ENCODE peak calls at places on chromosomes 11 and 22, in ten cellular contexts. A is upper lobe of right lung; W is adipocyte; T is CD8-positive, alpha-beta memory T cell; Z is mammary epithelial cell; V is CD4-positive, CD25-positive, alpha-beta regulatory T cell; E is IMR-90; D is HAP-1; Y is transverse colon; I is naive thymus-derived CD4-positive, alpha-beta T cell. J is an unnamed sample.

GRCh38 chr11:62556102-62556871 is 9.7 kb upstream of the AHNAK start:
- DNase-seq in A (peak; percentile 93), W (peak; percentile 98), T (peak; percentile 95), Z (peak; percentile 96), V (peak; percentile 77), E (peak; percentile 95), D (no peak), Y (peak; percentile 90), I (peak; percentile 80), J (peak; percentile 93)

GRCh38 chr11:110123003-110123402 is 29.8 kb downstream of the ZC3H12C start:
- DNase-seq in A (no peak), W (peak; percentile 46), T (no peak), Z (no peak), V (no peak), E (peak; percentile 79), D (no peak), Y (no peak), I (no peak), J (no peak)

GRCh38 chr11:36510567-36511020 is 522 bp upstream of the TRAF6 start:
- DNase-seq in A (no peak), W (peak; percentile 38), T (no peak), Z (peak; percentile 67), V (no peak), E (peak; percentile 32), D (peak; percentile 23), Y (no peak), I (no peak), J (no peak)

GRCh38 chr11:34536056-34536455 is 22.5 kb upstream of the ELF5 start:
- DNase-seq in A (no peak), W (no peak), T (no peak), Z (no peak), V (no peak), E (no peak), D (no peak), Y (no peak), I (no peak), J (no peak)

GRCh38 chr11:12871251-12871650 is 137.9 kb upstream of the RASSF10 start:
- DNase-seq in A (no peak), W (peak; percentile 11), T (no peak), Z (no peak), V (no peak), E (no peak), D (no peak), Y (no peak), I (no peak), J (no peak)

GRCh38 chr11:8250981-8251620 is 12.6 kb downstream of the LMO1 start:
- DNase-seq in A (peak; percentile 37), W (no peak), T (no peak), Z (no peak), V (no peak), E (no peak), D (no peak), Y (peak; percentile 3), I (no peak), J (no peak)

GRCh38 chr11:75583710-75584658 is 21.9 kb downstream of the SERPINH1 start:
- DNase-seq in A (peak; percentile 85), W (peak; percentile 78), T (no peak), Z (no peak), V (no peak), E (peak; percentile 61), D (peak; percentile 51), Y (peak; percentile 45), I (no peak), J (no peak)

GRCh38 chr11:63567044-63567840 is 4.1 kb upstream of the PLAAT2 start:
- DNase-seq in A (no peak), W (peak; percentile 86), T (peak; percentile 87), Z (peak; percentile 95), V (peak; percentile 69), E (peak; percentile 88), D (peak; percentile 31), Y (peak; percentile 57), I (peak; percentile 48), J (peak; percentile 50)

GRCh38 chr11:75467881-75468280 is 34.9 kb upstream of the KLHL35 start:
- DNase-seq in A (no peak), W (no peak), T (no peak), Z (no peak), V (no peak), E (no peak), D (no peak), Y (no peak), I (no peak), J (no peak)

GRCh38 chr11:87405843-87406242 is 368.1 kb downstream of the TMEM135 start:
- DNase-seq in A (no peak), W (no peak), T (no peak), Z (no peak), V (no peak), E (no peak), D (no peak), Y (no peak), I (no peak), J (no peak)

GRCh38 chr11:77250881-77251640 is 50.4 kb downstream of the GDPD4 start:
- DNase-seq in A (no peak), W (no peak), T (no peak), Z (peak; percentile 88), V (no peak), E (peak; percentile 85), D (no peak), Y (no peak), I (no peak), J (no peak)

GRCh38 chr11:95768521-95768920 is 21.1 kb downstream of the FAM76B start:
- DNase-seq in A (no peak), W (peak; percentile 30), T (no peak), Z (no peak), V (no peak), E (peak; percentile 9), D (no peak), Y (no peak), I (no peak), J (no peak)

GRCh38 chr22:39525658-39525975 is 5.3 kb downstream of the ATF4 start:
- DNase-seq in A (no peak), W (no peak), T (no peak), Z (no peak), V (no peak), E (no peak), D (no peak), Y (no peak), I (no peak), J (no peak)

GRCh38 chr22:39526736-39527171 is 5.8 kb downstream of the RPS19BP1 start:
- DNase-seq in A (no peak), W (no peak), T (no peak), Z (no peak), V (no peak), E (no peak), D (no peak), Y (no peak), I (no peak), J (no peak)

GRCh38 chr22:39528080-39528661 is 4.4 kb downstream of the RPS19BP1 start:
- DNase-seq in A (no peak), W (peak; percentile 19), T (no peak), Z (no peak), V (no peak), E (no peak), D (no peak), Y (peak; percentile 41), I (no peak), J (no peak)

GRCh38 chr22:39528681-39529486 is 3.7 kb downstream of the RPS19BP1 start:
- DNase-seq in A (peak; percentile 95), W (peak; percentile 97), T (peak; percentile 95), Z (peak; percentile 85), V (peak; percentile 87), E (peak; percentile 92), D (peak; percentile 69), Y (peak; percentile 95), I (peak; percentile 88), J (peak; percentile 90)

GRCh38 chr22:39527481-39527961 is 5.0 kb downstream of the RPS19BP1 start:
- DNase-seq in A (no peak), W (peak; percentile 29), T (no peak), Z (peak; percentile 33), V (no peak), E (peak; percentile 27), D (no peak), Y (peak; percentile 76), I (no peak), J (no peak)
- H3K4me1 ChIP-seq in A (peaks cover 83% of the 10 kb centered on the region), W (peaks cover 59% of the 10 kb centered on the region), T (peaks cover 77% of the 10 kb centered on the region), Z (peaks cover 34% of the 10 kb centered on the region), V (peaks cover 83% of the 10 kb centered on the region), E (peaks cover 4% of the 10 kb centered on the region), D (peaks cover 18% of the 10 kb centered on the region), Y (peaks cover 80% of the 10 kb centered on the region), I (peaks cover 60% of the 10 kb centered on the region), J (peaks cover 89% of the 10 kb centered on the region)

GRCh38 chr22:11628651-11629511 is 3899.1 kb upstream of the OR11H1 start:
- DNase-seq in A (peak; percentile 66), W (no peak), T (no peak), Z (no peak), V (no peak), E (no peak), D (no peak), Y (no peak), I (no peak), J (no peak)
- H3K9me3 ChIP-seq in A (peaks cover 20% of the 10 kb centered on the region), W (peaks cover 3% of the 10 kb centered on the region), T (no peaks in the 10 kb centered on the region), Z (peaks cover 48% of the 10 kb centered on the region), V (peaks cover 12% of the 10 kb centered on the region), E (peaks cover 49% of the 10 kb centered on the region), D (peaks cover 2% of the 10 kb centered on the region), Y (peaks cover 59% of the 10 kb centered on the region), I (peaks cover 32% of the 10 kb centered on the region), J (peaks cover 6% of the 10 kb centered on the region)

GRCh38 chr11:94089356-94089755 is 39.3 kb upstream of the PANX1 start:
- DNase-seq in A (no peak), W (no peak), T (no peak), Z (no peak), V (no peak), E (no peak), D (no peak), Y (no peak), I (no peak), J (no peak)

GRCh38 chr11:94084164-94084563 is 44.5 kb upstream of the PANX1 start:
- DNase-seq in A (no peak), W (no peak), T (no peak), Z (no peak), V (no peak), E (no peak), D (no peak), Y (no peak), I (no peak), J (no peak)

GRCh38 chr11:94088906-94089305 is 39.7 kb upstream of the PANX1 start:
- DNase-seq in A (no peak), W (no peak), T (no peak), Z (no peak), V (no peak), E (no peak), D (no peak), Y (no peak), I (no peak), J (no peak)
- H3K4me3 ChIP-seq in A (no peak overlapping the region), W (no peak overlapping the region), T (no peak overlapping the region), Z (no peak overlapping the region), V (no peak overlapping the region), E (no peak overlapping the region), D (no peak overlapping the region), Y (no peak overlapping the region), I (no peak overlapping the region), J (no peak overlapping the region)

GRCh38 chr22:27372364-27372763 is 429.2 kb downstream of the MN1 start:
- DNase-seq in A (no peak), W (no peak), T (no peak), Z (no peak), V (no peak), E (no peak), D (no peak), Y (no peak), I (no peak), J (no peak)
- H3K4me1 ChIP-seq in A (no peaks in the 10 kb centered on the region), W (no peaks in the 10 kb centered on the region), T (no peaks in the 10 kb centered on the region), Z (no peaks in the 10 kb centered on the region), V (no peaks in the 10 kb centered on the region), E (no peaks in the 10 kb centered on the region), D (peaks cover 4% of the 10 kb centered on the region), Y (no peaks in the 10 kb centered on the region), I (no peaks in the 10 kb centered on the region), J (no peaks in the 10 kb centered on the region)

J was measured in CD8-positive, alpha-beta T cell.